ENCODE peak calls at places on chromosomes 6 and 20, in ten cellular contexts. A is upper lobe of left lung, F is Panc1, T is WTC11, Y is body of pancreas, X is PC-3, L is psoas muscle, I is left lung, E is omental fat pad, D is A549. O is an unnamed sample.

GRCh38 chr6:97401533-97401932 is 118.5 kb upstream of the MMS22L start:
- ATAC-seq in T (no peak), E (no peak), Y (no peak), L (no peak), I (no peak), F (no peak), X (no peak), A (peak; percentile 67), D (no peak), O (no peak)

GRCh38 chr20:49694450-49695071 is 19.1 kb downstream of the B4GALT5 start:
- ATAC-seq in X (no peak), T (peak; percentile 51), I (peak; percentile 10), E (no peak), A (no peak), Y (no peak), D (no peak), L (no peak), F (peak; percentile 23), O (no peak)

GRCh38 chr6:24667378-24667803 is 514 bp downstream of the ACOT13 start:
- ATAC-seq in L (peak; percentile 52), Y (no peak), I (peak; percentile 20), A (no peak), D (no peak), F (no peak), T (no peak), X (peak; percentile 10), E (no peak), O (no peak)

GRCh38 chr20:47543006-47543431 is 41.3 kb downstream of the NCOA3 start:
- ATAC-seq in I (no peak), E (no peak), L (no peak), T (no peak), F (peak; percentile 56), A (peak; percentile 41), X (no peak), D (peak; percentile 44), Y (no peak), O (no peak)

GRCh38 chr20:3168079-3168828 is 5.1 kb downstream of the LZTS3 start:
- ATAC-seq in D (no peak), F (no peak), T (peak; percentile 71), L (no peak), E (no peak), I (peak; percentile 86), A (peak; percentile 12), X (no peak), Y (peak; percentile 83), O (no peak)

GRCh38 chr6:81589465-81590313 is 162.8 kb downstream of the TENT5A start:
- ATAC-seq in L (no peak), X (peak; percentile 69), F (no peak), I (peak; percentile 52), Y (no peak), A (no peak), E (no peak), T (peak; percentile 68), D (no peak), O (no peak)

GRCh38 chr6:33790306-33790855 is 1.5 kb upstream of the LEMD2 start:
- ATAC-seq in F (no peak), X (no peak), A (no peak), T (no peak), L (no peak), I (no peak), E (no peak), D (no peak), Y (no peak), O (no peak)

GRCh38 chr20:8809107-8809953 is 259.6 kb upstream of the PLCB4 start:
- ATAC-seq in Y (peak; percentile 78), T (no peak), D (no peak), E (no peak), I (no peak), X (no peak), A (no peak), F (no peak), L (no peak), O (no peak)

GRCh38 chr20:57570898-57571297 is 10.0 kb downstream of the PCK1 start:
- ATAC-seq in F (no peak), Y (no peak), D (no peak), A (no peak), T (no peak), X (no peak), E (no peak), I (no peak), L (no peak), O (no peak)

GRCh38 chr20:21342656-21343345 is 39.7 kb downstream of the XRN2 start:
- ATAC-seq in I (no peak), T (no peak), L (no peak), A (no peak), Y (no peak), D (no peak), E (no peak), F (no peak), X (no peak), O (no peak)

GRCh38 chr6:36285187-36285612 is 15.3 kb downstream of the PNPLA1 start:
- ATAC-seq in I (no peak), D (no peak), E (no peak), T (peak; percentile 94), Y (no peak), L (no peak), F (no peak), A (no peak), X (no peak), O (no peak)

GRCh38 chr6:31572041-31572911 is at the start of gene LTA:
- ATAC-seq in E (no peak), D (no peak), F (peak; percentile 24), A (no peak), Y (peak; percentile 14), X (no peak), L (no peak), I (no peak), T (no peak), O (no peak)

GRCh38 chr6:24922174-24922573 is 13.6 kb downstream of the RIPOR2 start:
- ATAC-seq in I (peak; percentile 38), T (no peak), E (no peak), D (no peak), X (no peak), F (no peak), L (no peak), A (peak; percentile 26), Y (no peak), O (no peak)

DNA sequence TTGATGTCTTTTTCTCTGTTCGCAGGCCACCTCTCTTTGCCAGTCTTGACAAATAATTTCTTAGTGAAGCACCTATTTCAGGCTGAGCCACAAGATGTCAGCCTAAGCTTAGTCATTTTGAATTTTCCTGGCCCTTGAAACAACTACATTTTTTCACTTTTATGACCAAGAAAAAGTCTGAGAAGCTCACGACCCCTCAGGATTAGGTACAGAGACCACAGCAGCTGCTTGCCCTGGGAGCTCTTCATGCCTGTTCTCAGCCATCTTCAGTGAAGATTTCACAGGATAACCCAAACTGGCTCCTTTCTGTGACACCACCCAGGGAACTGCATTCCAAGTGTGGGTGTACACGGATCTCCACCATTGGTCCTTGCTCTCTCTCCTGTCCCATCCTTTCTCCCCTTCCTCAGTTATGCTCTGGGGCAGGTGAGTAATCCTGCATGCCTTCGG is 38.4 kb upstream of the SPTLC3 start:
- ATAC-seq in E (no peak), T (peak; percentile 60), Y (no peak), X (peak; percentile 17), D (peak; percentile 80), L (no peak), I (peak; percentile 87), A (peak; percentile 56), F (no peak), O (no peak)
- TF ChIP-seq CTCF in E (no peak), T (no peak), Y (no peak), X (peak; percentile 88), D (peak; percentile 94), L (peak; percentile 38), I (peak; percentile 59), A (peak; percentile 71), F (peak; percentile 53), O (peak; percentile 65)

DNA sequence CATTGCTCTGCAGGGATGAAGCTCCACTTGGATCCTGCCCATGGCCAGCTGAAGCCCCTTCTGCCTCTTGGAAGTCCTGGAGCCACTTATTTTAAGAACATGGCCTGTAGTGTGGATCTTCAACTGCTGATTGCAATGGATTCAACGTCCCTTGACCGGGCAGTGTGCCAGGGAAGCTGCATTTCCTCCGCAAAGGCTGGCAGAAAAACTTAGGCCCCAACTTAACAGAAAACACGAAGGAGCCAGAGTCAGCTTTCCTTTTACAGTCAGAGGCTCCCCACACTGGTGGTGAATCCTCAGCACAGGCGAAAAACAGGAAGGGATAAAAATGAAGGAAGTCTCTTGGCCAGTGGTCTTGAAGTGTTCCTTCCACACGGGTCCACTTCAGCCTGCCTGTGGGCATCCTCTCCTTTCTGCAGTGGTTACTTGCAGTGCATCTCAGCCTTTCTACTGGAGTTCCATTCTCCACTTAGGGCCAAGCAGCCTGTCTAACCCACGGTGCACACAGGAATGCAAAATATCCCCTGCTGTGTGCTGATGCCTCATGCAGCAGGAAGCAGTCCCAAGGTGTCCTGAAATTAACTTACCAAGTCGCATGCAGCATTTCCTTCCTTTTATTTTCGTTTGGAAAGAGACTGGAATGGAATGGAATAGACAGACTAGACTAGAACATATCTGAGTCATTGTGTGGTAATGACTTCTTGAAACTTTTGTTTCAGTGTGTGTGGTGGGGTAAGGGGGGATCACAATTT is 26.1 kb upstream of the FOXQ1 start:
- ATAC-seq in Y (peak; percentile 69), D (no peak), A (no peak), X (no peak), T (no peak), I (no peak), E (no peak), L (no peak), F (no peak), O (no peak)
- TF ChIP-seq CTCF in Y (no peak), D (no peak), A (no peak), X (no peak), T (no peak), I (no peak), E (no peak), L (no peak), F (no peak), O (no peak)

GRCh38 chr20:9974324-9974723 is 60.5 kb upstream of the ANKEF1 start:
- ATAC-seq in A (no peak), D (no peak), F (no peak), T (peak; percentile 73), Y (no peak), E (no peak), X (no peak), I (no peak), L (no peak), O (no peak)
- TF ChIP-seq CTCF in A (no peak), D (no peak), F (peak; percentile 30), T (no peak), Y (no peak), E (no peak), X (peak; percentile 50), I (no peak), L (no peak), O (no peak)

DNA sequence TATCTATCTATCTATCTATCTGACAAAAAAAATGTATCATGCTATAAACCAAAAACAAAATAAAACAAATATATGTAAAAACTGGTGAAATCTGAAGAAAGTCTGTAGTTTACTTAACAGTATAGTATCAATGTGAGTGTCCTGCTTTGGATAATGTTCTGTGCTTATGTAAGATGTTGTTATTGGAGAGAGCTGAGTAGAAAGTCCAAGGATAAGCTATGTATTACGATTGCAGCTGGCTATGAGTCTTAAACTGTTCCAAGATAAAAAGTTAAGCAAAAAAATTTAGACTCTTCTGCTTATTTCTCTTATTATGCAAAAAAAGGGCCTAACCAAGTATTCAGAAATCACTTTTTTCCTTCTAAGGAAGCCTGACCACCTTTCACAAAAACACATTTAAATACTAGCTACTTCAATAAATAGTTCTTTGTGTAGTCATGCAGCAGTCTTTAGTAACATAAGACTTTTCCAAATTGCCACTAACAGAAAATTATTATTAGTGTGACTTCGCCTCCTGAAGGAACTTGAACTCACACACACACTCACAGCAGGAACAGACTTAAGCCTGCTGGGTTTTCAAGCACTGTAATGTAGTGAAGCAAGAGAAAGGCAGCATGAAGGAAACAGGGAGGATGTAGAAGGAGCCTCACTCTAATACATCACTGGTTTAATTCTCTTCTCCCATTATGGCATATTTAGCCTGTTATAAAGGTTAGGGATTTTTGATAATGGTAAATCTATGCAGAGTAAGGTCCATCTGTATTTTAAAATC is 265.8 kb upstream of the GJE1 start:
- ATAC-seq in A (no peak), X (no peak), T (peak; percentile 78), Y (no peak), D (no peak), L (no peak), I (no peak), E (no peak), F (no peak), O (no peak)
- TF ChIP-seq CTCF in A (no peak), X (no peak), T (no peak), Y (no peak), D (no peak), L (no peak), I (no peak), E (no peak), F (no peak), O (no peak)